ENCODE peak calls at places on chromosomes 13 and 19, in four cellular contexts. B is astrocyte, S is PC-3, Z is body of pancreas. R is an unnamed sample.
A peak's percentile ranks its signal among the peaks of the same experiment; 100 is the strongest.

GRCh38 chr13:93279982-93280381 is 53.4 kb downstream of the GPC6 start:
- DNase-seq in S (no peak), B (no peak), Z (peak; percentile 74), R (no peak)

GRCh38 chr13:46288570-46289259 is 77.0 kb downstream of the LRRC63 start:
- DNase-seq in B (peak; percentile 16), Z (no peak), S (peak; percentile 66), R (peak; percentile 65)

GRCh38 chr13:45807520-45808099 is 43.9 kb downstream of the SIAH3 start:
- DNase-seq in Z (peak; percentile 47), S (peak; percentile 59), B (peak; percentile 24), R (no peak)

GRCh38 chr19:49430172-49430677 is 5.0 kb downstream of the GFY start:
- DNase-seq in Z (no peak), S (no peak), B (no peak), R (no peak)

GRCh38 chr13:112905990-112906641 is 62.9 kb upstream of the MCF2L start:
- DNase-seq in Z (no peak), B (no peak), S (peak; percentile 56), R (no peak)

GRCh38 chr13:98842858-98843481 is 90.5 kb upstream of the SLC15A1 start:
- DNase-seq in S (peak; percentile 69), B (peak; percentile 48), Z (peak; percentile 77), R (peak; percentile 26)

GRCh38 chr19:48964205-48965032 is 690 bp upstream of the FTL start:
- DNase-seq in B (peak; percentile 39), Z (peak; percentile 38), S (no peak), R (no peak)

GRCh38 chr19:19040417-19040816 is 7.0 kb downstream of the ARMC6 start:
- DNase-seq in Z (peak; percentile 89), S (peak; percentile 63), B (peak; percentile 59), R (no peak)

GRCh38 chr13:24605923-24606372 is 74.3 kb upstream of the ATP12A start:
- DNase-seq in B (no peak), Z (peak; percentile 13), S (peak; percentile 64), R (no peak)

GRCh38 chr19:41551711-41552110 is 24.3 kb upstream of the CEACAM21 start:
- DNase-seq in B (no peak), S (no peak), Z (no peak), R (no peak)

GRCh38 chr19:48554385-48555091 is 2.6 kb downstream of the SULT2B1 start:
- DNase-seq in B (no peak), Z (peak; percentile 19), S (peak; percentile 16), R (peak; percentile 9)

GRCh38 chr13:86856996-86857395 is 814.2 kb upstream of the SLITRK5 start:
- DNase-seq in S (peak; percentile 67), Z (no peak), B (peak; percentile 39), R (no peak)

GRCh38 chr13:101511766-101512165 is 59.3 kb downstream of the ITGBL1 start:
- DNase-seq in Z (no peak), S (no peak), B (peak; percentile 44), R (no peak)

GRCh38 chr19:2358548-2359173 is 1.4 kb upstream of the TMPRSS9 start:
- DNase-seq in Z (no peak), B (no peak), S (no peak), R (no peak)

GRCh38 chr13:35995136-35995535 is 136.0 kb downstream of the DCLK1 start:
- DNase-seq in B (no peak), S (no peak), Z (no peak), R (no peak)

GRCh38 chr19:13215572-13216380 is 65.6 kb downstream of the IER2 start:
- DNase-seq in B (peak; percentile 13), Z (no peak), S (peak; percentile 26), R (peak; percentile 61)

GRCh38 chr13:79482271-79482970 is 1.5 kb downstream of the NDFIP2 start:
- DNase-seq in B (peak; percentile 44), S (peak; percentile 18), Z (no peak), R (no peak)

GRCh38 chr13:101512650-101513049 is 60.2 kb downstream of the ITGBL1 start:
- DNase-seq in S (peak; percentile 71), B (peak; percentile 75), Z (no peak), R (no peak)

GRCh38 chr19:18007939-18008673 is at the start of gene ARRDC2:
- DNase-seq in Z (peak; percentile 94), S (peak; percentile 91), B (peak; percentile 69), R (peak; percentile 87)

GRCh38 chr19:15323496-15324235 is 8.7 kb downstream of the BRD4 start:
- DNase-seq in B (no peak), Z (peak; percentile 69), S (no peak), R (no peak)

DNA sequence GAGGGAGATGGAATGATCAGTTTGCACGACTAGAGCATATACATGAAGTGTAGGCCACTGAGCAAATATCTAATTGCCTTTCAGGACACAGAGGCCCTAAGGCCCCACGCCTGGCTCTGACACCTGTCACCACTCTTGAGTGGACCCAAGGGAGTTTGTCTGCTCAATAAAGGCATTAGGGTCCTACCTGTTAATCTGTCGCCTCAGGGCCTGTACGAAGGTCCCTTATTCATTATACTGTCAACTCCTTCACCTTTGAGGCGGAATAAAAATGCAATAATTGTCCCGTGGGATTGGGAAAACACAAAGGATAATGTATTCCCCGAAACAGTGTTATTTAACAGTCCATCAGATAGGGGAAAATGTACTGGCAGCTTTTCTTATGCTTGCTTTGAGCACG is 161.9 kb upstream of the SERP2 start:
- DNase-seq in S (no peak), B (no peak), Z (no peak), R (no peak)
- H3K27ac ChIP-seq in S (no peak overlapping the region), B (no peak overlapping the region), Z (no peak overlapping the region), R (no peak overlapping the region)

DNA sequence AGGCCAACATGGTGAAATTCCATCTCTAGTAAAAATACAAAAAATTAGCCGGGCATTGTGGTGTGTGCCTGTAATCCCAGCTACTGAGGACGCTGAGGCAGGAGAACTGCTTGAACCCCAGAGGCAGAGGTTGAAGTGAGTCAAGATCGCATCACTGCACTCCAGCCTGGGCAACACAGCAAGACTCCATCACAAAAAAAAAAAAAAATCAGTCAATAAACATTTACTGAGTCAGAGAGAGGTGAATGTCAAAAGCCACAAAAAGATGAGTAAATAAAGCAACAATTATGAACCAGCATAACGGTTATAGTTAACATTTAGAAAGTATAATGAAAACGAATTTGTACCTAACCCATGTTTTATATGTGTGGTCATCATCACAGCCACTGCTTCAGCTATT is 23.1 kb downstream of the PSPC1 start:
- DNase-seq in B (no peak), Z (no peak), S (peak; percentile 28), R (no peak)
- H3K4me3 ChIP-seq in B (no peak overlapping the region), Z (no peak overlapping the region), S (no peak overlapping the region), R (no peak overlapping the region)

GRCh38 chr19:4012975-4013634 is 5.6 kb downstream of the PIAS4 start:
- DNase-seq in Z (no peak), B (no peak), S (no peak), R (no peak)
- H3K4me1 ChIP-seq in Z (peaks cover 85% of the 10 kb centered on the region), B (peaks cover 9% of the 10 kb centered on the region), S (peaks cover 5% of the 10 kb centered on the region), R (peaks cover 22% of the 10 kb centered on the region)

DNA sequence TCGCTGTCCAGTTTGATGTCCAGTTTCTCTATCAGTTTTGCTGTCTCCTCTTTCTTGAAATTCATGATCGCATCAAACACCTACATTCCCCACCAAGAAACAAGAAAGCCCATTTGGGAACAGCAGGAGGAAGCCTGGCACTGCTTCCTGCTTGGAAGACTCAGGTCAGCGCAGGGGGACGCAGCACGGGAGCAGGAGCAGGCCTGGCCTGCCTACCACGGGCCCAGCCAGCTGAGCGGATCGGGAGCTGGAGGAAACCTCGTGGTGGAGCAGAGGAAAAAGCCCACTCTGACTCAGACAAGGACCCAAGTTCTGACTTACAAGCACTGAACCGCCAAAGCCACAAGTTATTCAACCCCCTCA is 3.9 kb downstream of the EEF2 start:
- DNase-seq in B (no peak), Z (no peak), S (no peak), R (no peak)
- H3K27ac ChIP-seq in B (no peak overlapping the region), Z (peak overlapping the region; percentile 32), S (no peak overlapping the region), R (no peak overlapping the region)

GRCh38 chr19:34962945-34963530 is 991 bp downstream of the ZNF792 start:
- DNase-seq in Z (no peak), S (peak; percentile 14), B (no peak), R (no peak)

GRCh38 chr19:34961775-34962174 is 2.3 kb downstream of the ZNF792 start:
- DNase-seq in B (no peak), S (no peak), Z (no peak), R (no peak)

GRCh38 chr19:34960940-34961679 is 2.9 kb downstream of the ZNF792 start:
- DNase-seq in B (no peak), S (no peak), Z (no peak), R (no peak)

GRCh38 chr19:34963531-34964406 is at the start of gene ZNF792:
- DNase-seq in Z (peak; percentile 73), B (peak; percentile 19), S (peak; percentile 41), R (peak; percentile 32)

DNA sequence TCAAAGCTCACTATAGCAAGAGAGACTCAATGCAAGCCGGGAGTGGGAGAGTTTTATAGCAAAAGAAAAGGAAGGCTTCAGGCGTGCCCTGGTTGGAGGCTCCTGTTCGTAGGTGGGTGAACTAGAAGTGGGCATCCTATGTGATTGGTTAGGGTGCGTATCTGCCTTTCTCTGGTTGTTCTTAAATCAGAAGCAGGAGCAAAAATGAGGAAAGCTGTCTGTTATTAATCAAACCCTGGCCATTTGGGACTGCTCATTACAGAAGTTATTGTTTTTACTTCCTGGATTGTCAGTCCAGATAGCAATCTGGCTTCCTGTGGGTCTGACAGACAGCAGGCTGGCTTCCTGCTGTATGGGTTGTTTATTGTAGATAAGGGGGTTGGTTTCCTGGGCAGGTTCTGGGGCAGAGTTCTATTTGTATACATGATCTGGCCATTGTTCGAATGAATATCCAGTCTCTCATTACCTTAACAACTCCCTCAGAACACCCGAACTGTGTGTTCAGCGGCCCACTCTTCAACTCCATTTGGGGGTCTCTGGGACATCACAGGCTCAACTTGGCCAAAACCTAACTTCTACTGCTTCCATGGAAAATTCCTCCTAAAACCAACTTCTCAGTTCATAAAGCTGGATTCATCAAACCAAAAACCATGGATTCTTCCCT is 1.6 kb downstream of the ZNF792 start:
- DNase-seq in B (no peak), S (peak; percentile 70), Z (peak; percentile 23), R (peak; percentile 40)
- H3K4me3 ChIP-seq in B (peak overlapping the region; percentile 67), S (peak overlapping the region; percentile 85), Z (no peak overlapping the region), R (peak overlapping the region; percentile 80)